ENCODE peak calls at places on chromosomes 4 and X, in five cellular contexts. N, A, Q, E and I are unnamed samples.

GRCh38 chr4:52588771-52589591 is 70.1 kb downstream of the USP46 start:
- DNase-seq in N (no peak), E (no peak), Q (no peak), A (no peak), I (peak; percentile 97)

GRCh38 chrX:47316276-47317025 is 53.9 kb upstream of the ZNF157 start:
- DNase-seq in N (no peak), Q (no peak), E (peak; percentile 34), A (peak; percentile 63), I (peak; percentile 20)

GRCh38 chr4:175891231-175891630 is 79.2 kb upstream of the GPM6A start:
- DNase-seq in A (no peak), N (no peak), Q (no peak), E (no peak), I (no peak)

GRCh38 chr4:126856906-126857305 is 775.9 kb upstream of the INTU start:
- DNase-seq in Q (no peak), N (no peak), E (no peak), A (no peak), I (no peak)

GRCh38 chr4:20043992-20044391 is 207.7 kb upstream of the SLIT2 start:
- DNase-seq in E (no peak), A (no peak), N (no peak), Q (no peak), I (no peak)

GRCh38 chr4:40309250-40309774 is 25.8 kb upstream of the CHRNA9 start:
- DNase-seq in E (peak; percentile 70), A (peak; percentile 95), N (peak; percentile 61), Q (peak; percentile 92), I (peak; percentile 86)

GRCh38 chrX:13345037-13345436 is 25.2 kb upstream of the ATXN3L start:
- DNase-seq in Q (peak; percentile 34), E (no peak), N (no peak), A (no peak), I (no peak)

GRCh38 chrX:72094894-72095293 is 36.8 kb downstream of the RTL5 start:
- DNase-seq in E (peak; percentile 90), N (no peak), Q (no peak), A (no peak), I (peak; percentile 90)

GRCh38 chr4:157804986-157805385 is 367.8 kb downstream of the GASK1B start:
- DNase-seq in E (no peak), A (no peak), Q (no peak), N (no peak), I (peak; percentile 19)

GRCh38 chr4:101277661-101278060 is 69.7 kb downstream of the PPP3CA start:
- DNase-seq in Q (no peak), A (no peak), E (no peak), N (no peak), I (no peak)

DNA sequence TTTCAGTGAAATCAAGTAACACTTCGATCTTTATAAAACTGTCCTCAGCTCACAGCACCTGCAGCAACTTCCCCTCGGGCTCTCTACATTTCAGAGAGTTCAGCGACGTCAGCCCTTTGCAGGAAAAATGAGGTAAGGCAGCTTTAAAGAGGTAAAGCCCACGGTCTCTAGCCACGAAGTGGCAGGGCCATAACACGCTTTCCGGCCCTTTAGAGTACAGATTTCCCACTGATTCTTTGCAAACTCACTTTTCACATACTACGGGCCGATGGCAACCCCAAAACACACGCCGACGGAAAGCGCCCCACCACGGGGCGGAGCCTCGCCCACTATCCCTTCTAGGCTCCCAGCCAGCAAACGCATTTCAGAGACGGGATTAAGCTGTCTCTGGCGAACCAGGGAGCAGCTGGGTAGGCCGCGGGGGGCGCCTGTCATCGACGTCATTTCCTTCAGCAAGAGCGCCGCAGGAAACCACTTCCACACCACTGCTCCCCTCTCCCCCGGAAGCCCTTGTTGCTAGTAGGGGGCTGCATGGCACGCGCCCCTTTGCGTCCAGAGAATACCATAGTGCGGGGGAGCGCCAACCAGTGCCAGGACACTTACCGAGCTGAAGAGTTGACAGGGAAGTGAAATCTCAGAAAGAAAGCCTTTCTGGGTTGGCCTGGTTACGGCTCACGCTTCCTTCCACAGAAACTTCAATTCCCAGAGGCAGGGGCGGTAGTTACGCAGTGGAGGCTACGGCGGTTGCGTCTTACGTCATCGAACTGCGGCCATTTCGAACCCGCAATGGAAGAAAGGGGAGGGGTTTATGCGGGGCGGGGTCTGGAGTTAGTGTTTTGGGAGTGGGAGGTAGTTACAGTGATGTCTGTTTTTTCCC is at the start of gene TRMT10A:
- DNase-seq in N (peak; percentile 81), A (peak; percentile 94), Q (peak; percentile 85), E (peak; percentile 87), I (peak; percentile 98)
- TF ChIP-seq POLR2AphosphoS5 in N (no peak), A (peak; percentile 74), Q (peak; percentile 79), E (peak; percentile 87), I (peak; percentile 30)

DNA sequence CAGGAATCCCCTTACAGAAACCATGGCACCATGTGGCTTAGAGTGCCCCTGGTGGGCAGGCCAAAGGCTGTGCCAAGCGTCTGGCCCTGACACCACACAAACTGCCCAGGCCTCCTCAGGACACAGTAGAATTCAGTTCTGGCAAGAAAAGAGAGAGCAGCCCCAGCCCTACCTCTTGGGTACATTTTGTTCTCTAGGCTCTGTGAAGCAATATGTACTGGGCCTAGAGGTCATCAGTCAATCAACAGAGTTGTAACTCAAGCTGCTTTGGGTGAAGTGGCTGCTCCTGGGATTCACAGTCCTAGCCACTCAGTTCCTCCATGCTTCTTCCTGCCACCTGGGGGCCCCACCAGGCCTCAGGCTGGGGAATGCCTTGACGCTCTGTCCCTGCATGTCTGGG is 158.1 kb upstream of the MAMLD1 start:
- DNase-seq in A (no peak), E (peak; percentile 27), N (no peak), Q (no peak), I (no peak)
- TF ChIP-seq POLR2AphosphoS5 in A (no peak), E (no peak), N (no peak), Q (no peak), I (no peak)

GRCh38 chr4:139984459-139984858 is 169.5 kb downstream of the MAML3 start:
- DNase-seq in E (no peak), Q (no peak), N (no peak), A (no peak), I (no peak)

GRCh38 chr4:139988863-139989765 is 164.9 kb downstream of the MAML3 start:
- DNase-seq in A (no peak), E (no peak), N (peak; percentile 73), Q (no peak), I (peak; percentile 97)

GRCh38 chr4:139986108-139986507 is 167.9 kb downstream of the MAML3 start:
- DNase-seq in Q (no peak), A (no peak), E (no peak), N (no peak), I (no peak)

DNA sequence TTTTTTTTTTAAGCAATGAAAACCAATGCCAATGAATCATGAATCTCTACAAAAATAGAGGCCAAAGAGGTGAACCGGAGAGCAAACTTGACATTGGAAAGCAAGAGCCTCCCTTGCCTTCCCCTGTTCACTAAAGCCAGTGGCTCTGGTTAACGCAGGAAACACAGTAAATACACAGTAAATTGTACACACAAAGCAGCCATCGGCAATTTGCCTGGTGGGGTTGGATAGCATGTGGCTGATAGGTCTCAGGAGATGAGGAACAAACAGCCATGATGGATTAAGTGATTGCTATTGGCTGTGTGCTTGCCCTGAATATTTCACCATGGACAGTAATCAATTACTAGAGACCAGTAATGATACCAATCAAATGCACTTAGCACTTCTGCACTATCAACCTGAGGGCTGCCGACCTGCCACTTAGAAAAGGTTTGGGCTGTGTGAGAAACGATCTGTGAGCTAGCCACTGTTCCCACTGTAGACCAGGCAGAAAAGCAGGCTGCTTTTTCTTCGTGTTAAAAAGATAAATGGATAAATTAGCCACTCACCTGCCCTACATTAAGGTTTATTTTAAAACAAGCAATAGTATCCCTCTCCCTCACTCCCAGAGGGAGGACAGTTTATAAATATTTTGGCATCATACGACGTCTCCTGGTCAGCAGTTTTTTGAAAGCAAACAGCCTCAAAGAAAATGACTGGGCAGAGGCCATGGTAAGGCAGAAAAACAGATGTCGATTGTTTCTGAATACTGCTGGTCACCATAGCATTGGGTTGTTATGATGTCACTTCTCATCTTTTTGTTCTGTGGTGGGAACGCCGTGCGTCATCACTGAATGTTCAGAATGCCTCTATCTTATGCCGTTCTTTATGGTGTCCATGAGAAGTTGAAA is 167.1 kb downstream of the MAML3 start:
- DNase-seq in A (no peak), Q (no peak), N (no peak), E (peak; percentile 39), I (no peak)
- TF ChIP-seq POLR2AphosphoS5 in A (no peak), Q (no peak), N (no peak), E (no peak), I (no peak)

GRCh38 chrX:1386338-1387127 is 5.4 kb downstream of the SLC25A6 start:
- DNase-seq in E (peak; percentile 29), A (peak; percentile 42), N (no peak), Q (no peak), I (no peak)

GRCh38 chrX:1384738-1385250 is 7.1 kb downstream of the SLC25A6 start:
- DNase-seq in E (peak; percentile 21), Q (no peak), N (no peak), A (peak; percentile 46), I (no peak)

GRCh38 chrX:1387141-1387776 is 4.7 kb downstream of the SLC25A6 start:
- DNase-seq in E (peak; percentile 19), A (peak; percentile 43), N (no peak), Q (no peak), I (no peak)

GRCh38 chrX:1385251-1385794 is 6.6 kb downstream of the SLC25A6 start:
- DNase-seq in N (no peak), Q (no peak), A (peak; percentile 45), E (peak; percentile 27), I (no peak)

GRCh38 chrX:1385824-1386223 is 6.1 kb downstream of the SLC25A6 start:
- DNase-seq in E (peak; percentile 25), N (no peak), A (peak; percentile 44), Q (no peak), I (no peak)
- TF ChIP-seq POLR2AphosphoS5 in E (no peak), N (no peak), A (peak; percentile 85), Q (peak; percentile 71), I (no peak)

GRCh38 chr4:78774395-78774794 is 1.8 kb upstream of the BMP2K start:
- DNase-seq in Q (no peak), N (no peak), E (no peak), A (no peak), I (no peak)

GRCh38 chr4:78775278-78776030 is 696 bp upstream of the BMP2K start:
- DNase-seq in E (peak; percentile 94), N (peak; percentile 15), Q (no peak), A (peak; percentile 88), I (peak; percentile 77)

GRCh38 chr4:78776729-78777555 is 792 bp downstream of the BMP2K start:
- DNase-seq in Q (no peak), A (peak; percentile 70), E (peak; percentile 54), N (no peak), I (peak; percentile 64)

GRCh38 chr4:78777556-78777900 is 1.4 kb downstream of the BMP2K start:
- DNase-seq in N (no peak), Q (no peak), E (no peak), A (no peak), I (no peak)

GRCh38 chr4:78776031-78776728 is at the start of gene BMP2K:
- DNase-seq in Q (no peak), E (peak; percentile 95), A (peak; percentile 82), N (no peak), I (peak; percentile 80)
- TF ChIP-seq POLR2AphosphoS5 in Q (no peak), E (peak; percentile 79), A (peak; percentile 74), N (peak; percentile 17), I (peak; percentile 64)

GRCh38 chr4:3047464-3048286 is 26.7 kb downstream of the HTT-AS start:
- DNase-seq in E (peak; percentile 60), A (peak; percentile 81), N (peak; percentile 35), Q (peak; percentile 99), I (peak; percentile 51)
- TF ChIP-seq POLR2AphosphoS5 in E (no peak), A (no peak), N (no peak), Q (peak; percentile 75), I (no peak)